ENCODE peak calls at places on chromosome 7, in nine cellular contexts. One of them, this sample, is unnamed.
A peak's percentile ranks its signal among the peaks of the same experiment; 100 is the strongest.

GRCh38 chr7:165661-166369 is 26.6 kb upstream of the FAM20C start:
- DNase-seq in fibroblast of the aortic adventitia: no peak
- DNase-seq in adipocyte: no peak
- DNase-seq in foreskin fibroblast: no peak
- DNase-seq in AG09309: no peak
- DNase-seq in iPS-NIHi11: peak; percentile 22
- DNase-seq in NCI-H1417 treated with DMSO at 0.1 percent for 48 hours: no peak
- DNase-seq in hippocampal formation: no peak
- DNase-seq in cardiac muscle cell: peak; percentile 36
- DNase-seq in this sample: no peak

GRCh38 chr7:51224811-51225581 is 91.6 kb downstream of the COBL start:
- DNase-seq in fibroblast of the aortic adventitia: no peak
- DNase-seq in adipocyte: no peak
- DNase-seq in foreskin fibroblast: no peak
- DNase-seq in iPS-NIHi11: peak; percentile 73
- DNase-seq in hippocampal formation: no peak
- DNase-seq in AG09309: no peak
- DNase-seq in NCI-H1417 treated with DMSO at 0.1 percent for 48 hours: no peak
- DNase-seq in cardiac muscle cell: no peak
- DNase-seq in this sample: peak; percentile 15

GRCh38 chr7:84202855-84203254 is 8.3 kb upstream of the SEMA3A start:
- DNase-seq in iPS-NIHi11: no peak
- DNase-seq in cardiac muscle cell: no peak
- DNase-seq in hippocampal formation: no peak
- DNase-seq in fibroblast of the aortic adventitia: no peak
- DNase-seq in NCI-H1417 treated with DMSO at 0.1 percent for 48 hours: no peak
- DNase-seq in adipocyte: no peak
- DNase-seq in AG09309: no peak
- DNase-seq in foreskin fibroblast: no peak
- DNase-seq in this sample: no peak

GRCh38 chr7:117479480-117480224 is at the start of gene CFTR:
- DNase-seq in iPS-NIHi11: peak; percentile 45
- DNase-seq in AG09309: no peak
- DNase-seq in fibroblast of the aortic adventitia: no peak
- DNase-seq in NCI-H1417 treated with DMSO at 0.1 percent for 48 hours: no peak
- DNase-seq in cardiac muscle cell: peak; percentile 39
- DNase-seq in adipocyte: peak; percentile 2
- DNase-seq in foreskin fibroblast: no peak
- DNase-seq in hippocampal formation: no peak
- DNase-seq in this sample: no peak

GRCh38 chr7:32019008-32019578 is 51.1 kb downstream of the PDE1C start:
- DNase-seq in iPS-NIHi11: no peak
- DNase-seq in adipocyte: peak; percentile 39
- DNase-seq in fibroblast of the aortic adventitia: no peak
- DNase-seq in AG09309: no peak
- DNase-seq in foreskin fibroblast: no peak
- DNase-seq in cardiac muscle cell: no peak
- DNase-seq in hippocampal formation: no peak
- DNase-seq in NCI-H1417 treated with DMSO at 0.1 percent for 48 hours: no peak
- DNase-seq in this sample: no peak

GRCh38 chr7:47690902-47691558 is 109.1 kb upstream of the TNS3 start:
- DNase-seq in fibroblast of the aortic adventitia: peak; percentile 90
- DNase-seq in adipocyte: peak; percentile 61
- DNase-seq in cardiac muscle cell: no peak
- DNase-seq in iPS-NIHi11: no peak
- DNase-seq in foreskin fibroblast: peak; percentile 76
- DNase-seq in AG09309: peak; percentile 63
- DNase-seq in NCI-H1417 treated with DMSO at 0.1 percent for 48 hours: no peak
- DNase-seq in hippocampal formation: no peak
- DNase-seq in this sample: no peak

GRCh38 chr7:7841027-7841426 is 122.6 kb upstream of the RPA3 start:
- DNase-seq in foreskin fibroblast: no peak
- DNase-seq in fibroblast of the aortic adventitia: no peak
- DNase-seq in iPS-NIHi11: no peak
- DNase-seq in NCI-H1417 treated with DMSO at 0.1 percent for 48 hours: no peak
- DNase-seq in adipocyte: no peak
- DNase-seq in hippocampal formation: no peak
- DNase-seq in AG09309: no peak
- DNase-seq in cardiac muscle cell: no peak
- DNase-seq in this sample: no peak

GRCh38 chr7:45082831-45083331 is 5.9 kb downstream of the NACAD start:
- DNase-seq in iPS-NIHi11: peak; percentile 14
- DNase-seq in fibroblast of the aortic adventitia: no peak
- DNase-seq in foreskin fibroblast: no peak
- DNase-seq in NCI-H1417 treated with DMSO at 0.1 percent for 48 hours: no peak
- DNase-seq in hippocampal formation: no peak
- DNase-seq in AG09309: no peak
- DNase-seq in cardiac muscle cell: no peak
- DNase-seq in adipocyte: no peak
- DNase-seq in this sample: no peak

GRCh38 chr7:82163586-82163985 is 280.0 kb downstream of the CACNA2D1 start:
- DNase-seq in cardiac muscle cell: no peak
- DNase-seq in AG09309: no peak
- DNase-seq in NCI-H1417 treated with DMSO at 0.1 percent for 48 hours: no peak
- DNase-seq in fibroblast of the aortic adventitia: no peak
- DNase-seq in iPS-NIHi11: no peak
- DNase-seq in foreskin fibroblast: no peak
- DNase-seq in adipocyte: no peak
- DNase-seq in hippocampal formation: no peak
- DNase-seq in this sample: no peak

GRCh38 chr7:151520419-151521229 is 929 bp upstream of the RHEB start:
- DNase-seq in AG09309: no peak
- DNase-seq in adipocyte: no peak
- DNase-seq in fibroblast of the aortic adventitia: no peak
- DNase-seq in foreskin fibroblast: no peak
- DNase-seq in iPS-NIHi11: peak; percentile 34
- DNase-seq in cardiac muscle cell: no peak
- DNase-seq in hippocampal formation: no peak
- DNase-seq in NCI-H1417 treated with DMSO at 0.1 percent for 48 hours: no peak
- DNase-seq in this sample: no peak

GRCh38 chr7:3119963-3120362 is 76.3 kb upstream of the CARD11 start:
- DNase-seq in AG09309: no peak
- DNase-seq in fibroblast of the aortic adventitia: no peak
- DNase-seq in cardiac muscle cell: no peak
- DNase-seq in iPS-NIHi11: no peak
- DNase-seq in foreskin fibroblast: no peak
- DNase-seq in adipocyte: no peak
- DNase-seq in NCI-H1417 treated with DMSO at 0.1 percent for 48 hours: no peak
- DNase-seq in hippocampal formation: no peak
- DNase-seq in this sample: no peak

GRCh38 chr7:30349170-30349569 is 64.8 kb downstream of the ZNRF2 start:
- DNase-seq in adipocyte: no peak
- DNase-seq in NCI-H1417 treated with DMSO at 0.1 percent for 48 hours: no peak
- DNase-seq in AG09309: no peak
- DNase-seq in hippocampal formation: no peak
- DNase-seq in cardiac muscle cell: no peak
- DNase-seq in fibroblast of the aortic adventitia: no peak
- DNase-seq in foreskin fibroblast: no peak
- DNase-seq in iPS-NIHi11: no peak
- DNase-seq in this sample: peak; percentile 24

GRCh38 chr7:40804477-40805215 is 669.8 kb downstream of the SUGCT start:
- DNase-seq in hippocampal formation: no peak
- DNase-seq in foreskin fibroblast: peak; percentile 53
- DNase-seq in cardiac muscle cell: no peak
- DNase-seq in adipocyte: peak; percentile 56
- DNase-seq in AG09309: no peak
- DNase-seq in NCI-H1417 treated with DMSO at 0.1 percent for 48 hours: no peak
- DNase-seq in fibroblast of the aortic adventitia: no peak
- DNase-seq in iPS-NIHi11: no peak
- DNase-seq in this sample: no peak

GRCh38 chr7:112433289-112433688 is 17.0 kb upstream of the IFRD1 start:
- DNase-seq in cardiac muscle cell: no peak
- DNase-seq in iPS-NIHi11: no peak
- DNase-seq in NCI-H1417 treated with DMSO at 0.1 percent for 48 hours: no peak
- DNase-seq in fibroblast of the aortic adventitia: no peak
- DNase-seq in hippocampal formation: no peak
- DNase-seq in adipocyte: no peak
- DNase-seq in foreskin fibroblast: no peak
- DNase-seq in AG09309: no peak
- DNase-seq in this sample: no peak

GRCh38 chr7:151924508-151924907 is 31.7 kb upstream of the GALNTL5 start:
- DNase-seq in NCI-H1417 treated with DMSO at 0.1 percent for 48 hours: no peak
- DNase-seq in AG09309: no peak
- DNase-seq in adipocyte: no peak
- DNase-seq in foreskin fibroblast: no peak
- DNase-seq in iPS-NIHi11: no peak
- DNase-seq in hippocampal formation: no peak
- DNase-seq in fibroblast of the aortic adventitia: no peak
- DNase-seq in cardiac muscle cell: no peak
- DNase-seq in this sample: no peak